ENCODE peak calls at places on chromosomes 3 and 15, in nine cellular contexts. M is stimulated activated CD8-positive, alpha-beta memory T cell treated with anti-CD3 and anti-CD28 coated beads, Interleukin-15, amount 100 ng/mL, for 1 hour; L is sigmoid colon; Y is activated naive CD4-positive, alpha-beta T cell; A is T-helper 2 cell; Q is glomerular endothelial cell; F is T-helper 9 cell; Z is NCI-H1930; D is A673. O is an unnamed sample.

GRCh38 chr3:56796202-56796601 is 5.5 kb downstream of the ARHGEF3 start:
- DNase-seq in M (no peak), L (peak), Y (no peak), A (no peak), Q (no peak), F (no peak), Z (peak), D (no peak), O (no peak)

GRCh38 chr3:64992462-64993285 is 304.9 kb upstream of the ADAMTS9 start:
- DNase-seq in M (no peak), L (no peak), Y (no peak), A (no peak), Q (no peak), F (no peak), Z (no peak), D (no peak), O (no peak)

GRCh38 chr15:39154136-39154770 is 426.6 kb upstream of the THBS1 start:
- DNase-seq in M (no peak), L (no peak), Y (no peak), A (no peak), Q (no peak), F (no peak), Z (no peak), D (no peak), O (no peak)

GRCh38 chr3:10008588-10009344 is 17.5 kb upstream of the FANCD2 start:
- DNase-seq in M (peak), L (peak), Y (peak), A (peak), Q (no peak), F (peak), Z (peak), D (peak), O (no peak)

GRCh38 chr15:96344120-96344705 is 13.7 kb downstream of the NR2F2 start:
- DNase-seq in M (no peak), L (no peak), Y (no peak), A (no peak), Q (no peak), F (no peak), Z (no peak), D (peak), O (no peak)

GRCh38 chr3:32138545-32139104 is 32.2 kb downstream of the GPD1L start:
- DNase-seq in M (no peak), L (no peak), Y (no peak), A (no peak), Q (no peak), F (no peak), Z (no peak), D (no peak), O (no peak)

GRCh38 chr3:126540342-126540849 is 16.4 kb downstream of the CHST13 start:
- DNase-seq in M (no peak), L (peak), Y (no peak), A (no peak), Q (peak), F (no peak), Z (no peak), D (peak), O (no peak)

GRCh38 chr3:172760406-172760805 is 9.9 kb downstream of the ECT2 start:
- DNase-seq in M (no peak), L (no peak), Y (no peak), A (no peak), Q (no peak), F (no peak), Z (no peak), D (no peak), O (no peak)

GRCh38 chr15:40680151-40680550 is 14.8 kb upstream of the RAD51 start:
- DNase-seq in M (no peak), L (no peak), Y (no peak), A (no peak), Q (no peak), F (no peak), Z (no peak), D (no peak), O (no peak)